ENCODE peak calls at places on chromosome 10, in four cellular contexts. S is Calu3, L is RWPE1, I is transverse colon. O is an unnamed sample.

GRCh38 chr10:75497997-75498797 is 66.8 kb downstream of the LRMDA start:
- DNase-seq in S (no peak), L (no peak), I (no peak), O (peak)

GRCh38 chr10:117424789-117425649 is 49.8 kb upstream of the PDZD8 start:
- DNase-seq in S (no peak), L (no peak), I (no peak), O (no peak)

GRCh38 chr10:89283988-89284475 is 17.8 kb upstream of the IFIT2 start:
- DNase-seq in S (peak), L (no peak), I (peak), O (peak)

GRCh38 chr10:61397175-61397986 is 55.8 kb downstream of the TMEM26 start:
- DNase-seq in S (no peak), L (no peak), I (no peak), O (no peak)

GRCh38 chr10:3131098-3131497 is 41.5 kb downstream of the PITRM1 start:
- DNase-seq in S (no peak), L (peak), I (no peak), O (no peak)

GRCh38 chr10:28668363-28669226 is 8.7 kb upstream of the BAMBI start:
- DNase-seq in S (peak), L (peak), I (peak), O (no peak)

GRCh38 chr10:17657116-17657500 is 13.2 kb downstream of the STAM start:
- DNase-seq in S (no peak), L (peak), I (no peak), O (no peak)

GRCh38 chr10:48541144-48541795 is 63.6 kb downstream of the ARHGAP22 start:
- DNase-seq in S (no peak), L (no peak), I (no peak), O (no peak)

GRCh38 chr10:110398419-110399162 is 93.9 kb upstream of the SMNDC1 start:
- DNase-seq in S (peak), L (peak), I (peak), O (no peak)

GRCh38 chr10:95741807-95742528 is 14.0 kb upstream of the ENTPD1 start:
- DNase-seq in S (no peak), L (no peak), I (peak), O (no peak)

GRCh38 chr10:131708225-131708624 is 192.6 kb upstream of the PPP2R2D start:
- DNase-seq in S (no peak), L (no peak), I (no peak), O (no peak)

GRCh38 chr10:541750-542371 is 147.6 kb downstream of the DIP2C start:
- DNase-seq in S (peak), L (no peak), I (no peak), O (no peak)

GRCh38 chr10:122044045-122044661 is 55.2 kb downstream of the TACC2 start:
- DNase-seq in S (no peak), L (no peak), I (peak), O (no peak)

GRCh38 chr10:59678884-59679301 is 30.8 kb downstream of the SLC16A9 start:
- DNase-seq in S (no peak), L (peak), I (peak), O (no peak)

GRCh38 chr10:82821043-82821442 is 946.0 kb downstream of the NRG3 start:
- DNase-seq in S (no peak), L (no peak), I (no peak), O (no peak)

GRCh38 chr10:18577823-18578685 is 73.3 kb downstream of the NSUN6 start:
- DNase-seq in S (no peak), L (no peak), I (no peak), O (no peak)

GRCh38 chr10:96814264-96814663 is 17.8 kb upstream of the LCOR start:
- DNase-seq in S (no peak), L (no peak), I (no peak), O (no peak)

GRCh38 chr10:130425881-130426435 is 289.8 kb downstream of the GLRX3 start:
- DNase-seq in S (no peak), L (no peak), I (no peak), O (no peak)

GRCh38 chr10:12782537-12782936 is 219.0 kb downstream of the CCDC3 start:
- DNase-seq in S (peak), L (peak), I (peak), O (peak)

GRCh38 chr10:178208-178607 is 43.0 kb downstream of the ZMYND11 start:
- DNase-seq in S (no peak), L (peak), I (no peak), O (no peak)

GRCh38 chr10:76036410-76036940 is 605.1 kb downstream of the LRMDA start:
- DNase-seq in S (peak), L (peak), I (peak), O (peak)

GRCh38 chr10:128008521-128009250 is 101.8 kb downstream of the PTPRE start:
- DNase-seq in S (no peak), L (no peak), I (no peak), O (no peak)

GRCh38 chr10:103703941-103704919 is 151.1 kb downstream of the SH3PXD2A start:
- DNase-seq in S (no peak), L (no peak), I (no peak), O (no peak)

GRCh38 chr10:89702121-89702480 is 711 bp downstream of the KIF20B start:
- DNase-seq in S (peak), L (peak), I (no peak), O (no peak)

GRCh38 chr10:75230600-75231038 is 5.1 kb downstream of the COMTD1 start:
- DNase-seq in S (peak), L (peak), I (peak), O (peak)

GRCh38 chr10:13882112-13882711 is 295.4 kb downstream of the PRPF18 start:
- DNase-seq in S (peak), L (peak), I (no peak), O (peak)

GRCh38 chr10:43384252-43385221 is 13.1 kb downstream of the FXYD4 start:
- DNase-seq in S (no peak), L (no peak), I (no peak), O (no peak)

GRCh38 chr10:3516626-3517255 is 268.3 kb downstream of the KLF6 start:
- DNase-seq in S (no peak), L (no peak), I (no peak), O (no peak)

GRCh38 chr10:34698979-34699378 is 116.1 kb downstream of the PARD3 start:
- DNase-seq in S (peak), L (peak), I (no peak), O (no peak)

GRCh38 chr10:113148899-113149298 is 198.9 kb downstream of the TCF7L2 start:
- DNase-seq in S (no peak), L (no peak), I (no peak), O (no peak)

GRCh38 chr10:123774075-123774742 is 108.1 kb downstream of the GPR26 start:
- DNase-seq in S (no peak), L (no peak), I (no peak), O (no peak)

GRCh38 chr10:111831058-111831457 is 352.5 kb downstream of the GPAM start:
- DNase-seq in S (no peak), L (no peak), I (no peak), O (no peak)

GRCh38 chr10:92822964-92823363 is 25.4 kb upstream of the EXOC6 start:
- DNase-seq in S (no peak), L (no peak), I (no peak), O (no peak)
- TF ChIP-seq CTCF in S (no peak), L (no peak), I (no peak), O (peak)

GRCh38 chr10:73910401-73910763 is 550 bp upstream of the PLAU start:
- DNase-seq in S (peak), L (no peak), I (no peak), O (no peak)
- TF ChIP-seq CTCF in S (no peak), L (no peak), I (no peak), O (no peak)

DNA sequence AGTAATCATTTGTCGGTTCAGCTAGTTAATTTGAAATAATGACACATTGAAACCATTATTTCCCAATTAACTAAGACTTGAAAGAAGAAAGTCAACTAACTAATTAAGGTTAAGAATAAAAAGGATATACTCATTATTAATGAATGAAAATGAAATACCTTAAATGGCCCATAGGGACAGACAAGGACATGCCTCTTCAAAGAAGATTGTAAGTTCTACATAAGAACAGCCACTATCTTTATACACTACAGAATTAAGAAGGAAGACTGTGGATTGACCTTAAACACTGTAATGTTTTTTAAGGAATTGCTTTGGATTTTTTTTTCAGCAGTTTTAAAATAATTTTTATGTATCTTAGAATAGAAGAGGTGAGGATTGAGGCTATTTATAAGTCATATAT is 60.7 kb downstream of the CSTF2T start:
- DNase-seq in S (no peak), L (no peak), I (no peak), O (no peak)
- TF ChIP-seq CTCF in S (no peak), L (no peak), I (no peak), O (no peak)

GRCh38 chr10:126065751-126066150 is 169.4 kb downstream of the FANK1 start:
- DNase-seq in S (no peak), L (peak), I (no peak), O (no peak)

GRCh38 chr10:126062132-126063032 is 166.0 kb downstream of the FANK1 start:
- DNase-seq in S (peak), L (peak), I (peak), O (peak)

GRCh38 chr10:126061526-126061925 is 165.2 kb downstream of the FANK1 start:
- DNase-seq in S (no peak), L (no peak), I (no peak), O (no peak)

GRCh38 chr10:126064512-126064911 is 168.1 kb downstream of the FANK1 start:
- DNase-seq in S (no peak), L (no peak), I (no peak), O (no peak)

DNA sequence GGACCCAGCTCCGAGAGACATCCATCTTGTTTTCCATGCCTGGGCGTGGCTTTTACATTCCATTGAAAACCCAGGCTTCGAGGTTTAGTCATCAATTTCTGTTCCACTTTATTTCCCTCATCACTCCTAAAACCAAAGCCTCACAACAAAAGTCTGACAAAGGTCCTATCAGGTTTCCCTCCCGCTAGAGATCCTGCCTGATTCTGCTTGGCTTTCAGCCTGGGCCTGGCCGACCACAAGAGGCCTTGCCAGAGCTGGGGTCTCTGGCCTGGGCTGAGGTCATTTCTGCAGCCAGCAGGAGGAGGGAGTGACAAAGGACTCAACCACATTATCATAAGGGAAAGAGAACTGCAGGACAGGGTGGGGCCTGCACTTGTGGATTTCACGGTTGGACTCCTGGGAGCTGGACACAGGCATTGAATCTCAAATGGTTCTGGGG is 167.0 kb downstream of the FANK1 start:
- DNase-seq in S (no peak), L (peak), I (no peak), O (no peak)
- TF ChIP-seq CTCF in S (no peak), L (no peak), I (no peak), O (no peak)

GRCh38 chr10:86943316-86944030 is 13.9 kb downstream of the MMRN2 start:
- DNase-seq in S (no peak), L (no peak), I (no peak), O (no peak)

GRCh38 chr10:86940677-86941076 is 16.7 kb downstream of the MMRN2 start:
- DNase-seq in S (no peak), L (no peak), I (no peak), O (no peak)

GRCh38 chr10:86942441-86943315 is 14.7 kb downstream of the MMRN2 start:
- DNase-seq in S (no peak), L (no peak), I (no peak), O (peak)

GRCh38 chr10:86941991-86942421 is 15.4 kb downstream of the MMRN2 start:
- DNase-seq in S (no peak), L (no peak), I (no peak), O (no peak)

DNA sequence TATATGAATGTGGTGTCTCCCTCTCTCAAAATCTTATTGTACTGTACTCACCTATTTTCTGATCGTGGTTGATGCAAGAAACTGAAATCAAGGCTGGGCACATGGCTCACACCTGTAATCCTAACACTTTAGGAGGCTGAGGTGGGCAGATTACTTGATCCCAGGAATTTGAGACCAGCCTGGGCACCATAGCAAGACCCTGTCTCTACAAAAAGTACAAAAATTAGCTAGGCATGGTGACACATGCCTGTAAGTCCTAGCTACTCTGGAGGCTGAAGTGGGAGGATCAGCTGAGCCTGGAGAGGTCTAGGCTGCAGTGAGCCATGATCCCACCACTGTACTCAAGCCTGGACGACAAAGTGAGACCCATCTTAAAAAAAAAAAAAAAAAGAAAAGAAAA is 16.0 kb downstream of the MMRN2 start:
- DNase-seq in S (no peak), L (no peak), I (no peak), O (no peak)
- TF ChIP-seq CTCF in S (no peak), L (no peak), I (no peak), O (no peak)

GRCh38 chr10:71571460-71572175 is 148.0 kb downstream of the C10orf105 start:
- DNase-seq in S (no peak), L (no peak), I (no peak), O (no peak)
- TF ChIP-seq CTCF in S (no peak), L (no peak), I (no peak), O (no peak)

GRCh38 chr10:11706911-11707567 is 35.1 kb upstream of the ECHDC3 start:
- DNase-seq in S (no peak), L (no peak), I (no peak), O (no peak)
- TF ChIP-seq CTCF in S (no peak), L (no peak), I (no peak), O (no peak)